ENCODE peak calls at places on chromosomes 7 and 10, in eight cellular contexts. R is RPMI8226, U is left ventricle myocardium inferior, X is NCI-H1105, Y is MV-4-11, Z is fibroblast of the aortic adventitia, V is HuH-7, D is posterior cingulate gyrus. S is an unnamed sample.

GRCh38 chr10:34194259-34194658 is 620.8 kb downstream of the PARD3 start:
- DNase-seq in R (no peak), U (no peak), X (no peak), Y (no peak), Z (peak), V (no peak), D (no peak), S (no peak)

GRCh38 chr10:120437541-120437940 is 19.5 kb upstream of the PLPP4 start:
- DNase-seq in R (no peak), U (no peak), X (no peak), Y (no peak), Z (no peak), V (no peak), D (no peak), S (no peak)

GRCh38 chr10:546451-546850 is 143.0 kb downstream of the DIP2C start:
- DNase-seq in R (no peak), U (no peak), X (no peak), Y (no peak), Z (no peak), V (no peak), D (no peak), S (peak)

GRCh38 chr7:155021699-155022145 is 18.8 kb upstream of the PAXIP1 start:
- DNase-seq in R (no peak), U (no peak), X (no peak), Y (peak), Z (no peak), V (no peak), D (no peak), S (no peak)

GRCh38 chr10:35127289-35127891 is 744 bp downstream of the CREM start:
- DNase-seq in R (peak), U (peak), X (no peak), Y (peak), Z (peak), V (peak), D (peak), S (peak)

GRCh38 chr7:5429857-5430611 is 6.4 kb upstream of the TNRC18 start:
- DNase-seq in R (peak), U (peak), X (no peak), Y (no peak), Z (peak), V (no peak), D (peak), S (peak)

GRCh38 chr7:2680792-2681490 is 7.1 kb upstream of the AMZ1 start:
- DNase-seq in R (peak), U (peak), X (peak), Y (peak), Z (peak), V (peak), D (peak), S (peak)

GRCh38 chr7:151819826-151820225 is 57.1 kb downstream of the PRKAG2 start:
- DNase-seq in R (no peak), U (no peak), X (no peak), Y (no peak), Z (no peak), V (peak), D (peak), S (peak)

GRCh38 chr7:38453826-38454225 is 177.3 kb downstream of the AMPH start:
- DNase-seq in R (no peak), U (no peak), X (no peak), Y (no peak), Z (no peak), V (no peak), D (no peak), S (no peak)

GRCh38 chr10:70371846-70372245 is 10.6 kb downstream of the LRRC20 start:
- DNase-seq in R (no peak), U (no peak), X (no peak), Y (no peak), Z (no peak), V (no peak), D (no peak), S (no peak)

GRCh38 chr7:122699017-122699416 is at the start of gene RNF133:
- DNase-seq in R (no peak), U (no peak), X (no peak), Y (no peak), Z (no peak), V (no peak), D (no peak), S (no peak)

GRCh38 chr7:152383341-152384234 is 52.2 kb downstream of the KMT2C start:
- DNase-seq in R (no peak), U (no peak), X (no peak), Y (no peak), Z (peak), V (no peak), D (peak), S (no peak)

GRCh38 chr7:108455524-108455832 is 758 bp downstream of the NRCAM start:
- DNase-seq in R (peak), U (no peak), X (peak), Y (no peak), Z (no peak), V (no peak), D (peak), S (no peak)

GRCh38 chr10:71638087-71638576 is 81.4 kb downstream of the C10orf105 start:
- DNase-seq in R (no peak), U (no peak), X (no peak), Y (peak), Z (no peak), V (peak), D (no peak), S (peak)

GRCh38 chr7:954330-955238 is at the start of gene ADAP1:
- DNase-seq in R (peak), U (peak), X (no peak), Y (peak), Z (peak), V (peak), D (peak), S (peak)

GRCh38 chr10:132294561-132295320 is 13.0 kb downstream of the STK32C start:
- DNase-seq in R (no peak), U (peak), X (peak), Y (no peak), Z (no peak), V (peak), D (peak), S (peak)

GRCh38 chr7:105690286-105690915 is 109.1 kb upstream of the EFCAB10 start:
- DNase-seq in R (no peak), U (no peak), X (no peak), Y (no peak), Z (no peak), V (no peak), D (peak), S (no peak)

GRCh38 chr10:12902135-12902572 is 99.4 kb downstream of the CCDC3 start:
- DNase-seq in R (peak), U (peak), X (peak), Y (peak), Z (peak), V (peak), D (no peak), S (peak)

GRCh38 chr7:151591866-151592265 is 72.2 kb upstream of the RHEB start:
- DNase-seq in R (no peak), U (no peak), X (no peak), Y (no peak), Z (no peak), V (no peak), D (peak), S (no peak)

GRCh38 chr10:51397695-51398094 is 301.7 kb downstream of the CSTF2T start:
- DNase-seq in R (no peak), U (peak), X (no peak), Y (no peak), Z (peak), V (no peak), D (no peak), S (no peak)

GRCh38 chr7:21507627-21508343 is 35.1 kb upstream of the DNAH11 start:
- DNase-seq in R (peak), U (no peak), X (no peak), Y (peak), Z (peak), V (peak), D (peak), S (no peak)

GRCh38 chr10:57694956-57695605 is 572.6 kb downstream of the IPMK start:
- DNase-seq in R (no peak), U (no peak), X (no peak), Y (no peak), Z (no peak), V (no peak), D (no peak), S (no peak)

GRCh38 chr7:147081117-147081516 is 964.5 kb downstream of the CNTNAP2 start:
- DNase-seq in R (peak), U (no peak), X (no peak), Y (no peak), Z (no peak), V (no peak), D (no peak), S (no peak)

S was measured in Caco-2.